ENCODE peak calls at places on chromosomes 7 and 10, in four cellular contexts. X is A549, G is colonic mucosa, F is neural progenitor cell. H is an unnamed sample.

GRCh38 chr10:125247576-125247975 is 87.2 kb upstream of the CTBP2 start:
- DNase-seq in X (no peak), G (no peak), F (no peak), H (no peak)

GRCh38 chr10:10911035-10911434 is 106.6 kb upstream of the CELF2 start:
- DNase-seq in X (no peak), G (no peak), F (no peak), H (no peak)

GRCh38 chr10:132448248-132448731 is 51.3 kb downstream of the PWWP2B start:
- DNase-seq in X (peak; percentile 91), G (peak; percentile 91), F (peak; percentile 69), H (peak; percentile 60)

GRCh38 chr10:52769966-52770365 is 2.6 kb downstream of the MBL2 start:
- DNase-seq in X (no peak), G (no peak), F (no peak), H (no peak)

GRCh38 chr7:39621261-39621660 is 2.1 kb upstream of the RALA start:
- DNase-seq in X (no peak), G (no peak), F (no peak), H (peak; percentile 50)

GRCh38 chr7:94170836-94171235 is 166.7 kb upstream of the BET1 start:
- DNase-seq in X (no peak), G (no peak), F (no peak), H (no peak)

GRCh38 chr7:74101061-74101681 is 17.6 kb downstream of the LIMK1 start:
- DNase-seq in X (no peak), G (peak; percentile 29), F (no peak), H (no peak)

GRCh38 chr7:47901542-47901941 is 46.7 kb downstream of the PKD1L1 start:
- DNase-seq in X (no peak), G (no peak), F (peak; percentile 41), H (no peak)

GRCh38 chr10:17474595-17474994 is 20.2 kb upstream of the ST8SIA6 start:
- DNase-seq in X (peak; percentile 9), G (no peak), F (no peak), H (no peak)

GRCh38 chr7:27590421-27590820 is 72.3 kb downstream of the HIBADH start:
- DNase-seq in X (no peak), G (no peak), F (no peak), H (no peak)

GRCh38 chr10:122306744-122307143 is 35.6 kb downstream of the BTBD16 start:
- DNase-seq in X (no peak), G (no peak), F (no peak), H (no peak)

GRCh38 chr10:122306282-122306681 is 35.2 kb downstream of the BTBD16 start:
- DNase-seq in X (no peak), G (no peak), F (no peak), H (no peak)

GRCh38 chr10:122310311-122311050 is 39.4 kb downstream of the BTBD16 start:
- DNase-seq in X (peak; percentile 93), G (peak; percentile 85), F (no peak), H (no peak)

GRCh38 chr10:122308487-122309141 is 37.5 kb downstream of the BTBD16 start:
- DNase-seq in X (peak; percentile 51), G (no peak), F (no peak), H (peak; percentile 68)

DNA sequence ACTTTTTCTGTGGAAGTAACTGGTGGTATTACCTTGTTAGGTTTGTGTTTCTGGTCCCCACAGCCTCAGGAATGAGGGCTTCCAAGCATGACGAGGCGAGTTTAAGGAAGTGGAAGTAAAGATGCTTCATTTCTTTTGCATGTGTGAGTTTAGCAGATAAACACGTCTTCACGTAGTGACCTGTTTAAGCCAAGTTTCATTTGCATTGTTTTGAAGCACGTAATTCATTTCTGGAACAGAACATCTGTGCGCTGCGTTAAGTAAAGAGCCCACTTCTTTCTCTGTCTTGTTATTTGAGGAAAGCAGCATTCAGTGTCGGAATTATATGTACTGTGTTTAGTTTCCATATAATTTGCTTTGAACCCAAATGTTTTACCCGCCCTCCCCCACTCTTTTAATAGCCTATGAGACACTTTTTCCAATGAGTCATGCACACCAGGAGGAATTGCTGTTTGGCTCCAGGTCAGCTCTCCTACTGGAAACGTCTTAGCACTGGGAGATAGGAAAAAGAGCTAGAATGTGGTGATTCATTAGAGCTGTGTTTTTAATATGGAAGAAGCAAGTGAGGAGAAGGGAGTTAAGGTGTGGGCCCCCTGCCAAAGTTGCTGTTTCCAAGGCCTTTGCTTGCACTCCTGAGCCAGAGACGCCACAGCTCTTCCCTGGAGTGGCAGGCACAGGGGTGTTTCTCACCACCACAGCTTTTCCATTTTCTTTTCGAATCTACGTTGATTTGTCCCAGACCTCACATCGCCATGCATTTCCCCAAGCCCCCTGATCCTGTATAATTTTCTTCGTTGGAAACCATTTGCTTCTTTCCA is 36.8 kb downstream of the BTBD16 start:
- DNase-seq in X (peak; percentile 91), G (peak; percentile 72), F (no peak), H (peak; percentile 78)
- H3K27ac ChIP-seq in X (peak overlapping the region; percentile 94), G (peak overlapping the region; percentile 62), F (no peak overlapping the region), H (peak overlapping the region; percentile 96)

DNA sequence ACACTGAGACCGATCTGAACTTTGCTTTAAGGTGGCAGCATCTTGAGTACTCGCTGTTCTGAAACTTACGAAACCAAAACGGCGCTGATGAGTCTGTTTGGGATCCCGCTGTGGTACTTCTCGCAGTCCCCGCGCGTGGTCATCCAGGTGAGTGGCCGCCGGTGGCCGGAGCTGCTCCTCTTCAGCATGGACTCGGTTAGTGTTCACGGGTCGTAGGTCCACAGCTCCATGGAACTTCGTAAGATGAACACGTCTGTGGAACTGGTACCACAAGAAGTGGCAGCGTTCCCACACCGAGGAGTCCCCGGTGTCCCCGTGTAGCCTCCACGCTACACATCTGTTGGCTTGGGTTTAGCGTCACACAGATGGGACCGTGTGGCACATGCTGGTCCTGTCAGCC is 10.4 kb upstream of the GET4 start:
- DNase-seq in X (no peak), G (no peak), F (no peak), H (no peak)
- H3K27ac ChIP-seq in X (no peak overlapping the region), G (no peak overlapping the region), F (no peak overlapping the region), H (no peak overlapping the region)

GRCh38 chr7:137989590-137989989 is 12.3 kb downstream of the CREB3L2 start:
- DNase-seq in X (no peak), G (no peak), F (no peak), H (no peak)
- H3K27ac ChIP-seq in X (no peak overlapping the region), G (no peak overlapping the region), F (no peak overlapping the region), H (peak overlapping the region; percentile 73)

GRCh38 chr10:29689001-29689400 is 54.2 kb upstream of the SVIL start:
- DNase-seq in X (peak; percentile 23), G (no peak), F (no peak), H (no peak)
- H3K27ac ChIP-seq in X (no peak overlapping the region), G (no peak overlapping the region), F (no peak overlapping the region), H (peak overlapping the region; percentile 44)

DNA sequence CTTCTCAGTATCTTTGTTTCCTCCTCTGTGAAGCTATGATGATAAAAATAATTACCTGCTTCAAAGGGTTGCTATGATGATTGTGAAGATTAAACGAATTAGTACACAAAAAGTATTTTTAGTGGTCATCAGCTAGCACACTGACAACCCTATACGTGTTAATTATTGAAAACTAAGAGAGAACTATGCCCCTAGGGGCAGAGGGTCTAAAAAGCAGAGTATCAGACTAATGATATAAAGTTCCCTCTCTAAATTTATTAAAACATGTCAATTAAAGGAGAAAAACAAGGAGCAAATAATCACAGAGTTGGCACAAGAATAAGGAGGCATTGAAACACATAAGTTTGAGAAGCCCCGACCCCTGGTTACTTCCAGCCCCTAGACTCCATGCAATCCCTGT is 34.4 kb upstream of the ADD3 start:
- DNase-seq in X (no peak), G (no peak), F (no peak), H (no peak)
- H3K27ac ChIP-seq in X (no peak overlapping the region), G (no peak overlapping the region), F (no peak overlapping the region), H (no peak overlapping the region)

DNA sequence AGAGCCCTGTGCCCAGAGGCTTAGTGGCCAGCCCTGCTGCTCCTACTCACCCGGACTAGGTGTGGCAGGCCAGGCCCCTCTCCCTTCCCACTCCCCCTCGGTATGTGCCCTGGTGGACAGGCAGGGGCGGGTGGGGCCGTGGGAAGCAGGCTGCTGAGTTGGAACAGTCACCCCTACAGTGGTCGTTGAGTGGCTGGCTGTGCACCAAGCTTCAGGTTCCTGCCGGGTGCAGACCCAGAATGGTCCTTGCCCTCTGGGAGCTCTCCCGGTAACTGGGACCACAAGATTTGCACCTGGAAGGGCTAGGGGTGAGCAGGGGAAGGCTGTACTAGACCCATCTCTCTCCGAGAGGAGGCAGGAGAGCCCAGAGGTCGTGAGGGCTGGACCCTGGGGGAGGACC is 68.6 kb downstream of the ZMIZ1 start:
- DNase-seq in X (no peak), G (no peak), F (no peak), H (no peak)
- H3K27ac ChIP-seq in X (peak overlapping the region; percentile 20), G (peak overlapping the region; percentile 64), F (no peak overlapping the region), H (no peak overlapping the region)

GRCh38 chr7:95469850-95470249 is 15.9 kb upstream of the ASB4 start:
- DNase-seq in X (peak; percentile 35), G (no peak), F (peak; percentile 80), H (no peak)
- H3K27ac ChIP-seq in X (peak overlapping the region; percentile 94), G (no peak overlapping the region), F (no peak overlapping the region), H (no peak overlapping the region)

DNA sequence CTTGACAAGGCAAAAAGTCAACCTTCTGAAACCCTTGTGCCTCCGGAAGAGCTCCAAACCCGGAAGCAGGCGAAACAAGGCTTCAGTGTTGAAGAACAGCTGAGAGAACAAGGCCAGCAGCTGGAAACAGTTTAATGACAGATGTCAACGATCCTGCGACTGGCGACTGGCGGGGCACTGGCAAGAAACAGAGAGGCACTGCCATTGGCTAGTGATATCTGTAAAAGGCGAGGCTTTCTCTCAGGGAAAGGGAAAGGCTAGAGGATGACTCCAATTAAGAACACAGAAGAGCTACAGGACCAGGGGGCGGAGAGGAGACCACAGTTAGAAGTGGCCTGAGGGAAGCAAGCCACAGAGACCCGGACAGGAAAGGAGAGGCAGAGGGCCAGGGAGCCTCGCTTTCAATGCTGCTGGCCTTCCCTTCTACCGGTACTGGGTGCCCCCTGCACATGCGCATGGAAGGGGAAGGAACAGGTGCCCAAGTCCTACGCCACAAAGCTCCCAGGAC is 19.4 kb downstream of the ITGB1 start:
- DNase-seq in X (peak; percentile 58), G (peak; percentile 60), F (peak; percentile 37), H (no peak)
- H3K27ac ChIP-seq in X (peak overlapping the region; percentile 37), G (peak overlapping the region; percentile 66), F (peak overlapping the region; percentile 36), H (peak overlapping the region; percentile 63)

DNA sequence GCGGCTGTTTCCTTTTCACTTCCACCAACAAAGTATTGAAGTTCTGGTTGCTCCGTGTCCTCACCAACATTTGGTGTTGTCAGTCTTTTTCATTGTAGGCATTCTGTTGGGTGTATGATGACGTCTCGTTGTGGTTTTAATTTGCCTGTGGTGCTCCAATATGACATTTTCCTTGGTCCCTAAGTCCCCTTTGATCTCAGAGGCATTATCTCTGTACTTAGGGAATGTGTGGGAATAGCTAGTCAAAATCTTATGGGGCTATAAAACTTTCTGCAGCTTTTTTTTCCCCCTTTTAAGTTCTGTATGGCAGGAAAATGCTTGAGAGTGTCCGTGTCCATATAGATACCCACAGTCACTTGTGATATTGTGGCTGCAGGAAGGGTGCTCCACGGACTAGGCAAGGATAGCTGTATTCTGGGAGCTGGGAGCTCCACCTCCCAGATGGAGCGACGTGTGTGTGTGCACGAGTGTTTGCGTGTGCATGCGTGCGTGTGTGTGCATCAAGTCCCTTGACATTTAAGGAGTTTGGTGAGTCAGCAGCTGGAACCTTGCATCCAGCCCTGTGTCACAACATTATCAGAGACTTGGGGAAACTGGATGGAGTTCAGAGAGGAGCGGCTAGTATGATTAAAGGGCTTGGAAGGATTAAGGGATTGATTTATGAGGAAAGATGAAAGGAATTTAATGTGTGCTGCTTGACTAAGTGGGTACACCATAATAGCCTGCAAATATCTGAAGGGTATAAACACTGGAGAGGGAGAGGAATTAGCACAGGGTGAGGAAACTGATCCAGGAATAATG is 66.8 kb downstream of the LRMDA start:
- DNase-seq in X (no peak), G (no peak), F (no peak), H (peak; percentile 8)
- H3K27ac ChIP-seq in X (no peak overlapping the region), G (no peak overlapping the region), F (no peak overlapping the region), H (no peak overlapping the region)

H was measured in epithelial cell of prostate.